ENCODE peak calls at places on chromosomes 5 and 9, in nine cellular contexts. Z is AG04449, W is heart left ventricle, L is fibroblast of lung, A is mucosa of descending colon, F is astrocyte of the spinal cord, B is fibroblast of villous mesenchyme, R is BE2C, O is cardiac fibroblast. I is an unnamed sample.

GRCh38 chr5:170353946-170354345 is 35.2 kb downstream of the KCNMB1 start:
- DNase-seq in Z (no peak), W (no peak), L (no peak), A (no peak), F (no peak), B (no peak), R (peak), O (no peak), I (no peak)

GRCh38 chr5:134227259-134227658 is 1.4 kb upstream of the PPP2CA start:
- DNase-seq in Z (no peak), W (no peak), L (no peak), A (peak), F (no peak), B (no peak), R (peak), O (no peak), I (no peak)

GRCh38 chr5:120545951-120546350 is 81.9 kb downstream of the PRR16 start:
- DNase-seq in Z (no peak), W (no peak), L (peak), A (no peak), F (no peak), B (peak), R (no peak), O (no peak), I (no peak)

GRCh38 chr9:136791466-136792276 is 527 bp downstream of the TMEM141 start:
- DNase-seq in Z (no peak), W (peak), L (no peak), A (peak), F (peak), B (peak), R (peak), O (peak), I (peak)

GRCh38 chr5:171420429-171421231 is 1.2 kb downstream of the FGF18 start:
- DNase-seq in Z (peak), W (peak), L (peak), A (peak), F (peak), B (peak), R (peak), O (peak), I (no peak)

GRCh38 chr5:149387982-149388381 is 8.9 kb upstream of the IL17B start:
- DNase-seq in Z (no peak), W (no peak), L (peak), A (no peak), F (peak), B (peak), R (no peak), O (peak), I (no peak)

GRCh38 chr5:157491471-157491870 is 31.5 kb downstream of the NIPAL4 start:
- DNase-seq in Z (no peak), W (no peak), L (no peak), A (no peak), F (no peak), B (no peak), R (no peak), O (no peak), I (no peak)

GRCh38 chr5:153122416-153122815 is 368.1 kb upstream of the GRIA1 start:
- DNase-seq in Z (no peak), W (no peak), L (no peak), A (no peak), F (no peak), B (no peak), R (no peak), O (no peak), I (no peak)

GRCh38 chr5:85823462-85824426 is 794.0 kb upstream of the COX7C start:
- DNase-seq in Z (no peak), W (no peak), L (no peak), A (no peak), F (no peak), B (no peak), R (peak), O (no peak), I (no peak)

GRCh38 chr9:3099601-3100000 is 255.7 kb upstream of the PUM3 start:
- DNase-seq in Z (no peak), W (no peak), L (no peak), A (no peak), F (no peak), B (no peak), R (no peak), O (no peak), I (no peak)

GRCh38 chr9:10512144-10512543 is 100.7 kb downstream of the PTPRD start:
- DNase-seq in Z (no peak), W (no peak), L (no peak), A (no peak), F (no peak), B (no peak), R (no peak), O (no peak), I (no peak)

GRCh38 chr5:38796000-38796738 is 49.6 kb upstream of the OSMR start:
- DNase-seq in Z (no peak), W (no peak), L (no peak), A (no peak), F (peak), B (no peak), R (no peak), O (peak), I (no peak)

GRCh38 chr9:78296208-78296892 is 575 bp upstream of the PSAT1 start:
- DNase-seq in Z (no peak), W (peak), L (peak), A (peak), F (peak), B (peak), R (peak), O (peak), I (peak)

GRCh38 chr9:77424993-77425392 is 223.1 kb downstream of the GNA14 start:
- DNase-seq in Z (no peak), W (no peak), L (no peak), A (no peak), F (peak), B (no peak), R (no peak), O (peak), I (no peak)

GRCh38 chr9:38380872-38381534 is 11.5 kb upstream of the ALDH1B1 start:
- DNase-seq in Z (no peak), W (no peak), L (no peak), A (no peak), F (no peak), B (no peak), R (no peak), O (no peak), I (no peak)

GRCh38 chr5:109290231-109290630 is 119.5 kb downstream of the PJA2 start:
- DNase-seq in Z (no peak), W (no peak), L (no peak), A (no peak), F (no peak), B (no peak), R (no peak), O (no peak), I (no peak)

GRCh38 chr5:137248476-137248970 is 250.6 kb downstream of the SPOCK1 start:
- DNase-seq in Z (no peak), W (no peak), L (no peak), A (no peak), F (no peak), B (no peak), R (no peak), O (peak), I (no peak)

GRCh38 chr5:77177576-77177975 is 32.9 kb upstream of the PDE8B start:
- DNase-seq in Z (no peak), W (no peak), L (no peak), A (no peak), F (no peak), B (no peak), R (no peak), O (no peak), I (no peak)

GRCh38 chr5:157971466-157972324 is 112.8 kb upstream of the CLINT1 start:
- DNase-seq in Z (no peak), W (no peak), L (no peak), A (no peak), F (no peak), B (no peak), R (no peak), O (no peak), I (no peak)

GRCh38 chr9:21081999-21082398 is 4.3 kb upstream of the IFNB1 start:
- DNase-seq in Z (no peak), W (no peak), L (no peak), A (no peak), F (no peak), B (no peak), R (no peak), O (no peak), I (no peak)

GRCh38 chr5:65808261-65808741 is 86.3 kb downstream of the NLN start:
- DNase-seq in Z (no peak), W (no peak), L (no peak), A (no peak), F (peak), B (peak), R (no peak), O (peak), I (no peak)

GRCh38 chr9:93126825-93127368 is 7.2 kb downstream of the NINJ1 start:
- DNase-seq in Z (no peak), W (peak), L (no peak), A (no peak), F (no peak), B (peak), R (peak), O (no peak), I (no peak)

GRCh38 chr5:10636363-10637142 is 72.7 kb downstream of the ANKRD33B start:
- DNase-seq in Z (no peak), W (no peak), L (no peak), A (no peak), F (no peak), B (no peak), R (no peak), O (no peak), I (no peak)

GRCh38 chr9:102185962-102186361 is 447.5 kb upstream of the GRIN3A start:
- DNase-seq in Z (no peak), W (no peak), L (no peak), A (no peak), F (no peak), B (no peak), R (no peak), O (peak), I (no peak)

GRCh38 chr5:8825161-8825757 is 720.6 kb downstream of the SEMA5A start:
- DNase-seq in Z (no peak), W (no peak), L (no peak), A (no peak), F (peak), B (peak), R (no peak), O (peak), I (no peak)

DNA sequence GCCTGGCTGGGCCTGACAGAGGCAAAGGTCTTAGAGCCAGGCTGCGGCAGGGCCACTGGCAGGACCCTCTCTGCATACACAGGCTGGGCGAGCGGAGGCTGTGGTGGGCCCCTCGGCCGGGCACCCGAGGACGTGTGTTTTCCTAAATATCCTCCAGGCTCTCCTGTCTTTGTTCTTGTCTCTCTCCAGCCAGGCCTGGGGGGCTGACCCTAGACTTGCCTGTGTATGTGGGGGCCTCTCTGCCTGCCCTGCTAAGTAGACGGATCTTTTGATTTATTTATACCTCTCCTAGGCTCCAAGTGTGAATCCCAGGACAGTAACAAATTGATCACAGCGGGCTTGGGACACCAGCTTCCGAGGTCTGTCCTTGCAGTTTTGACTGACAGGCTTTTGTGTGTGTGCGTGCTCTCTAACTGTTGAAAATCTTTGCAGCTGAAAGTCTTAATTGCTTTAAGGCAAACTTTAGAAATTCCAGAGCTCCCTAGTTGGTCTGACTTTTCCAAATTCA is 1.1 kb downstream of the NEK6 start:
- DNase-seq in Z (no peak), W (no peak), L (peak), A (no peak), F (no peak), B (no peak), R (no peak), O (no peak), I (no peak)
- H3K4me3 ChIP-seq in Z (peak), W (peak), L (peak), A (peak), F (peak), B (peak), R (no peak), O (peak), I (peak)

DNA sequence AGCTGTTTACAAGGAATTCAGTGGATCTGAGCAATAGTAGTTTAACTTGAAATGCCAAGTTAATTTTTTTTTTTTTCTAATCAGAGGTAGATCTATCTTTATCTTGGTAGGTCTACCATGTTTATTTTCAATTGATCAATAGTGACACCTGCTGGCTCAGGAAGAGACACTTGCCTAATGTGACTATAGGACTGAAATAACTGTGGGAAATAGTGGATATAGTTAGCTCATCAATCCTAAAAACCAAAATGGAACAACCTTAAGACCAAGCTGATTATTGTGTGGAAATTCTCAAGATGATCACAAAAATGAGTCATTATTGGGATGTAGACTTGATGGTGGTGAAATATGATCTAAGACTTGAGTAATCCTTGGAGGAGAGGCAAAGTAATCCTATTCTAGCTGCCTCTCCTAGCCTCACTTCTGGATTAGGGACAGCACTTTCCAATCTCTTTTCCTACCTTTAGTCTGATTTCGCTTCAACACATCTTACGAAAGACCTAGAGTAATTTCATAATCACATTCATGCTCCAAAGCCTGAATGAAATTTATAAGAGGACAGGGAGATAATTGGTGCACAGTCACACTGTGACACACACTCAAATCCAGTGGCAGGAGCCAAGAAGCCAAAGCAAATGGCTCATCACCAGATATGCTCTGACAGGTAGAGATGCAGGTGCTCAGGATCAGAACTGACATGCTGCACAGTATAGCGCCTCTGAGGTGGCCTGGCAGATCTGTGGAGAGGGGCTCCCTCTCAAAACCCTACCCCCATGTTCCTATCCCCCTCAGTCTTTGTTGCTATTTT is 156.3 kb downstream of the HMHB1 start:
- DNase-seq in Z (no peak), W (no peak), L (peak), A (peak), F (peak), B (peak), R (no peak), O (peak), I (peak)
- TF ChIP-seq CTCF in Z (peak), W (peak), L (peak), A (no peak), F (peak), B (peak), R (peak), O (peak), I (peak)

GRCh38 chr5:172833691-172834569 is at the start of gene ERGIC1:
- DNase-seq in Z (no peak), W (peak), L (peak), A (peak), F (peak), B (peak), R (peak), O (peak), I (no peak)

GRCh38 chr5:172832383-172833315 is 1.4 kb upstream of the ERGIC1 start:
- DNase-seq in Z (no peak), W (no peak), L (no peak), A (no peak), F (no peak), B (peak), R (no peak), O (no peak), I (no peak)

GRCh38 chr5:172835246-172836030 is 1.4 kb downstream of the ERGIC1 start:
- DNase-seq in Z (no peak), W (no peak), L (no peak), A (no peak), F (no peak), B (no peak), R (no peak), O (peak), I (no peak)

GRCh38 chr5:172834570-172835245 is 657 bp downstream of the ERGIC1 start:
- DNase-seq in Z (no peak), W (no peak), L (no peak), A (peak), F (no peak), B (peak), R (peak), O (peak), I (no peak)

GRCh38 chr5:172833372-172833690 is 720 bp upstream of the ERGIC1 start:
- DNase-seq in Z (no peak), W (no peak), L (no peak), A (no peak), F (no peak), B (no peak), R (no peak), O (no peak), I (no peak)
- H3K4me3 ChIP-seq in Z (peak), W (peak), L (peak), A (no peak), F (no peak), B (peak), R (peak), O (no peak), I (peak)

GRCh38 chr5:54766748-54767147 is 218.6 kb downstream of the ESM1 start:
- DNase-seq in Z (no peak), W (no peak), L (no peak), A (no peak), F (no peak), B (no peak), R (no peak), O (no peak), I (no peak)
- TF ChIP-seq CTCF in Z (no peak), W (no peak), L (no peak), A (no peak), F (no peak), B (no peak), R (peak), O (no peak), I (peak)

GRCh38 chr5:31273161-31273560 is 79.7 kb downstream of the CDH6 start:
- DNase-seq in Z (no peak), W (no peak), L (no peak), A (no peak), F (no peak), B (no peak), R (no peak), O (peak), I (no peak)
- H3K4me3 ChIP-seq in Z (no peak), W (no peak), L (peak), A (no peak), F (no peak), B (no peak), R (no peak), O (no peak), I (no peak)